ENCODE peak calls at places on chromosomes 16 and 17, in ten cellular contexts. J, L, F, O, U, Y, S, E, D and R are unnamed samples.

GRCh38 chr17:73646409-73647305 is 2.4 kb upstream of the SDK2 start:
- DNase-seq in J (no peak), L (peak; percentile 71), F (no peak), O (no peak), U (peak; percentile 51), Y (peak; percentile 26), S (no peak), E (no peak), D (no peak), R (peak; percentile 68)

GRCh38 chr16:79762217-79762616 is 161.7 kb upstream of the MAF start:
- DNase-seq in J (no peak), L (no peak), F (no peak), O (no peak), U (no peak), Y (no peak), S (no peak), E (no peak), D (no peak), R (no peak)

GRCh38 chr16:57648125-57648524 is 19.7 kb downstream of the ADGRG1 start:
- DNase-seq in J (no peak), L (no peak), F (no peak), O (peak; percentile 17), U (no peak), Y (peak; percentile 56), S (no peak), E (no peak), D (no peak), R (no peak)

GRCh38 chr17:81169870-81170309 is 3.9 kb upstream of the AATK start:
- DNase-seq in J (no peak), L (no peak), F (no peak), O (no peak), U (no peak), Y (no peak), S (no peak), E (no peak), D (no peak), R (no peak)

GRCh38 chr17:43861960-43862359 is 15.0 kb downstream of the CD300LG start:
- DNase-seq in J (no peak), L (no peak), F (no peak), O (no peak), U (no peak), Y (no peak), S (no peak), E (no peak), D (no peak), R (no peak)

GRCh38 chr16:50282010-50282538 is 15.7 kb downstream of the ADCY7 start:
- DNase-seq in J (no peak), L (no peak), F (peak; percentile 43), O (peak; percentile 61), U (no peak), Y (peak; percentile 86), S (peak; percentile 37), E (peak; percentile 67), D (no peak), R (no peak)

GRCh38 chr17:41793749-41794602 is 7.5 kb upstream of the JUP start:
- DNase-seq in J (no peak), L (no peak), F (no peak), O (no peak), U (no peak), Y (no peak), S (no peak), E (no peak), D (no peak), R (no peak)

GRCh38 chr16:83842755-83843507 is 35.2 kb downstream of the HSBP1 start:
- DNase-seq in J (no peak), L (no peak), F (no peak), O (no peak), U (no peak), Y (peak; percentile 87), S (no peak), E (no peak), D (no peak), R (no peak)

GRCh38 chr17:28715217-28715616 is 2.5 kb downstream of the RAB34 start:
- DNase-seq in J (no peak), L (no peak), F (no peak), O (no peak), U (no peak), Y (no peak), S (no peak), E (no peak), D (no peak), R (no peak)

GRCh38 chr16:83701494-83701893 is 106.3 kb upstream of the HSBP1 start:
- DNase-seq in J (peak; percentile 53), L (peak; percentile 89), F (no peak), O (no peak), U (peak; percentile 74), Y (no peak), S (no peak), E (peak; percentile 46), D (no peak), R (peak; percentile 52)

GRCh38 chr16:66810391-66810790 is 9.0 kb upstream of the TERB1 start:
- DNase-seq in J (no peak), L (no peak), F (no peak), O (no peak), U (no peak), Y (no peak), S (no peak), E (no peak), D (no peak), R (peak; percentile 14)

GRCh38 chr16:20940864-20941634 is 40.5 kb downstream of the LYRM1 start:
- DNase-seq in J (no peak), L (no peak), F (no peak), O (peak; percentile 11), U (no peak), Y (no peak), S (no peak), E (no peak), D (no peak), R (no peak)